ENCODE peak calls at places on chromosomes 5 and 9, in four cellular contexts. P is heart right ventricle, E is neural crest cell, U is Peyer's patch. T is an unnamed sample.

GRCh38 chr9:130927995-130928900 is 10.8 kb downstream of the FIBCD1 start:
- DNase-seq in P (peak; percentile 70), E (no peak), U (no peak), T (no peak)

GRCh38 chr5:86968311-86968753 is 299.4 kb upstream of the RASA1 start:
- DNase-seq in P (peak; percentile 13), E (no peak), U (no peak), T (no peak)

GRCh38 chr5:107135391-107135790 is 535.3 kb downstream of the EFNA5 start:
- DNase-seq in P (no peak), E (no peak), U (no peak), T (no peak)

GRCh38 chr9:4137234-4137633 is 162.6 kb downstream of the GLIS3 start:
- DNase-seq in P (no peak), E (no peak), U (no peak), T (no peak)

GRCh38 chr5:172452398-172453205 is 1.7 kb downstream of the SH3PXD2B start:
- DNase-seq in P (no peak), E (no peak), U (peak; percentile 48), T (no peak)

GRCh38 chr5:59158165-59158564 is 575.3 kb downstream of the RAB3C start:
- DNase-seq in P (no peak), E (no peak), U (no peak), T (no peak)

GRCh38 chr5:756865-757345 is 27.6 kb downstream of the ZDHHC11B start:
- DNase-seq in P (peak; percentile 68), E (no peak), U (peak; percentile 68), T (no peak)

GRCh38 chr5:56479701-56480304 is 246.7 kb upstream of the ANKRD55 start:
- DNase-seq in P (no peak), E (no peak), U (peak; percentile 56), T (no peak)

GRCh38 chr9:77965445-77965844 is 66.2 kb downstream of the GNAQ start:
- DNase-seq in P (no peak), E (no peak), U (no peak), T (no peak)

GRCh38 chr9:122228906-122229837 is at the start of gene LHX6:
- DNase-seq in P (no peak), E (no peak), U (no peak), T (no peak)

GRCh38 chr5:39178171-39178570 is 41.2 kb downstream of the FYB1 start:
- DNase-seq in P (no peak), E (no peak), U (no peak), T (no peak)

GRCh38 chr5:133149333-133149732 is 97.5 kb downstream of the HSPA4 start:
- DNase-seq in P (no peak), E (no peak), U (no peak), T (no peak)

GRCh38 chr5:174045470-174046025 is at the start of gene NSG2:
- DNase-seq in P (peak; percentile 79), E (peak; percentile 83), U (peak; percentile 66), T (peak; percentile 60)

GRCh38 chr9:85746309-85746708 is 4.6 kb upstream of the AGTPBP1 start:
- DNase-seq in P (no peak), E (no peak), U (no peak), T (no peak)

GRCh38 chr9:95264954-95265615 is 52.4 kb downstream of the FANCC start:
- DNase-seq in P (no peak), E (no peak), U (no peak), T (no peak)

GRCh38 chr9:89006308-89006707 is 15.0 kb downstream of the S1PR3 start:
- DNase-seq in P (no peak), E (no peak), U (no peak), T (no peak)

GRCh38 chr5:179436321-179437122 is 91.3 kb upstream of the ADAMTS2 start:
- DNase-seq in P (no peak), E (no peak), U (no peak), T (no peak)

GRCh38 chr5:179264641-179265528 is 80.4 kb downstream of the ADAMTS2 start:
- DNase-seq in P (no peak), E (no peak), U (peak; percentile 42), T (no peak)

GRCh38 chr9:27125030-27125429 is 16.0 kb downstream of the TEK start:
- DNase-seq in P (peak; percentile 49), E (no peak), U (peak; percentile 57), T (no peak)

GRCh38 chr9:114271556-114272510 is 51.1 kb upstream of the ORM1 start:
- DNase-seq in P (peak; percentile 41), E (peak; percentile 37), U (no peak), T (peak; percentile 35)

GRCh38 chr9:76441551-76442322 is 17.2 kb upstream of the GCNT1 start:
- DNase-seq in P (no peak), E (no peak), U (no peak), T (peak; percentile 67)

GRCh38 chr5:93611510-93611899 is 28.5 kb downstream of the NR2F1 start:
- DNase-seq in P (no peak), E (no peak), U (no peak), T (no peak)

GRCh38 chr9:137077010-137077747 is at the start of gene UAP1L1:
- DNase-seq in P (peak; percentile 83), E (no peak), U (peak; percentile 90), T (peak; percentile 77)
- TF ChIP-seq CTCF in P (no peak), E (no peak), U (no peak), T (no peak)

DNA sequence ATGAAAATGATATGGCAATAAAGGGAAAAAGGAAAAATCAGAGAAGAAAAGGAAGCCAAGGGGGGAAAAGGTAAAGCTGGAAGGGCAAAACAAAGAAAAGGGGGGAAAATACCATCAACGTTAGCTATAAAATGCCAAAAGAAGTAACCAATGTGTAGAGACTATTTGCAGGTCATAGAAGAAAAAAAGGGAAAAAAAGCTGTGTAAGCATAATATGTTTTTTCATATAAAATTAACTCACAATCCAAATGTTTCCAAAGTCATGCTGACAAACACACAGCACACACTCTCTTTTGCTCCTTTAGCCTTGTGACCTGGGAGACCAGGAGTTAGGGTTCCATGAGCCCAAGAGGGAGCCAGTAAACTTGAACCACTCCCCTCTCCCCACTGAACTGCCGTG is 18.2 kb downstream of the FBN2 start:
- DNase-seq in P (no peak), E (no peak), U (no peak), T (no peak)
- TF ChIP-seq CTCF in P (no peak), E (no peak), U (no peak), T (no peak)

GRCh38 chr5:10364186-10364689 is 10.7 kb downstream of the MARCHF6 start:
- DNase-seq in P (no peak), E (no peak), U (no peak), T (no peak)
- TF ChIP-seq CTCF in P (no peak), E (peak; percentile 42), U (peak; percentile 15), T (no peak)

GRCh38 chr5:141234109-141234508 is 11.0 kb downstream of the PCDHB14 start:
- DNase-seq in P (no peak), E (no peak), U (no peak), T (no peak)
- TF ChIP-seq CTCF in P (peak; percentile 32), E (no peak), U (no peak), T (peak; percentile 10)

GRCh38 chr5:79255786-79256557 is 20.0 kb downstream of the JMY start:
- DNase-seq in P (no peak), E (peak; percentile 43), U (no peak), T (peak; percentile 62)
- TF ChIP-seq CTCF in P (peak; percentile 48), E (peak; percentile 59), U (peak; percentile 18), T (no peak)